ENCODE peak calls at places on chromosomes 12 and 14, in ten cellular contexts. One of them, this sample, is unnamed.

GRCh38 chr14:64119535-64119934 is 174.6 kb downstream of the ESR2 start:
- DNase-seq in astrocyte of the spinal cord: no peak
- DNase-seq in AG09309: no peak
- DNase-seq in activated T-helper 1 cell treated with anti-CD3 and anti-CD28 coated beads, Interleukin-12 subunit alpha, Interleukin-12 subunit beta, Interleukin-2, Interleukin-4 antibody, amounts not matched to agents 30 ng/mL and 10 ng/mL and 1 ng/mL, durations not matched to agents 14 hours and 24 hours and 36 hours: no peak
- DNase-seq in NCI-H524: no peak
- DNase-seq in cardiac fibroblast: no peak
- DNase-seq in H54: no peak
- DNase-seq in nucleus accumbens: no peak
- DNase-seq in omental fat pad: no peak
- DNase-seq in NCI-H345: no peak
- DNase-seq in this sample: no peak

GRCh38 chr14:86766469-86766868 is 1226.5 kb downstream of the GALC start:
- DNase-seq in astrocyte of the spinal cord: no peak
- DNase-seq in AG09309: no peak
- DNase-seq in activated T-helper 1 cell treated with anti-CD3 and anti-CD28 coated beads, Interleukin-12 subunit alpha, Interleukin-12 subunit beta, Interleukin-2, Interleukin-4 antibody, amounts not matched to agents 30 ng/mL and 10 ng/mL and 1 ng/mL, durations not matched to agents 14 hours and 24 hours and 36 hours: no peak
- DNase-seq in NCI-H524: no peak
- DNase-seq in cardiac fibroblast: no peak
- DNase-seq in H54: no peak
- DNase-seq in nucleus accumbens: no peak
- DNase-seq in omental fat pad: no peak
- DNase-seq in NCI-H345: peak; percentile 29
- DNase-seq in this sample: no peak

GRCh38 chr14:97709552-97709951 is 912.4 kb downstream of the VRK1 start:
- DNase-seq in astrocyte of the spinal cord: no peak
- DNase-seq in AG09309: no peak
- DNase-seq in activated T-helper 1 cell treated with anti-CD3 and anti-CD28 coated beads, Interleukin-12 subunit alpha, Interleukin-12 subunit beta, Interleukin-2, Interleukin-4 antibody, amounts not matched to agents 30 ng/mL and 10 ng/mL and 1 ng/mL, durations not matched to agents 14 hours and 24 hours and 36 hours: no peak
- DNase-seq in NCI-H524: no peak
- DNase-seq in cardiac fibroblast: no peak
- DNase-seq in H54: no peak
- DNase-seq in nucleus accumbens: no peak
- DNase-seq in omental fat pad: no peak
- DNase-seq in NCI-H345: no peak
- DNase-seq in this sample: no peak

GRCh38 chr14:56173360-56173922 is 55.2 kb downstream of the PELI2 start:
- DNase-seq in astrocyte of the spinal cord: no peak
- DNase-seq in AG09309: no peak
- DNase-seq in activated T-helper 1 cell treated with anti-CD3 and anti-CD28 coated beads, Interleukin-12 subunit alpha, Interleukin-12 subunit beta, Interleukin-2, Interleukin-4 antibody, amounts not matched to agents 30 ng/mL and 10 ng/mL and 1 ng/mL, durations not matched to agents 14 hours and 24 hours and 36 hours: no peak
- DNase-seq in NCI-H524: peak; percentile 25
- DNase-seq in cardiac fibroblast: no peak
- DNase-seq in H54: no peak
- DNase-seq in nucleus accumbens: no peak
- DNase-seq in omental fat pad: no peak
- DNase-seq in NCI-H345: no peak
- DNase-seq in this sample: no peak

GRCh38 chr12:124698211-124698997 is 131.0 kb upstream of the NCOR2 start:
- DNase-seq in astrocyte of the spinal cord: peak; percentile 86
- DNase-seq in AG09309: no peak
- DNase-seq in activated T-helper 1 cell treated with anti-CD3 and anti-CD28 coated beads, Interleukin-12 subunit alpha, Interleukin-12 subunit beta, Interleukin-2, Interleukin-4 antibody, amounts not matched to agents 30 ng/mL and 10 ng/mL and 1 ng/mL, durations not matched to agents 14 hours and 24 hours and 36 hours: no peak
- DNase-seq in NCI-H524: peak; percentile 62
- DNase-seq in cardiac fibroblast: peak; percentile 39
- DNase-seq in H54: no peak
- DNase-seq in nucleus accumbens: peak; percentile 69
- DNase-seq in omental fat pad: no peak
- DNase-seq in NCI-H345: no peak
- DNase-seq in this sample: no peak

GRCh38 chr12:6416596-6416995 is 28.2 kb upstream of the CD27 start:
- DNase-seq in astrocyte of the spinal cord: no peak
- DNase-seq in AG09309: no peak
- DNase-seq in activated T-helper 1 cell treated with anti-CD3 and anti-CD28 coated beads, Interleukin-12 subunit alpha, Interleukin-12 subunit beta, Interleukin-2, Interleukin-4 antibody, amounts not matched to agents 30 ng/mL and 10 ng/mL and 1 ng/mL, durations not matched to agents 14 hours and 24 hours and 36 hours: no peak
- DNase-seq in NCI-H524: no peak
- DNase-seq in cardiac fibroblast: no peak
- DNase-seq in H54: no peak
- DNase-seq in nucleus accumbens: peak; percentile 9
- DNase-seq in omental fat pad: no peak
- DNase-seq in NCI-H345: no peak
- DNase-seq in this sample: no peak

GRCh38 chr14:67133595-67134441 is 55.4 kb upstream of the GARIN2 start:
- DNase-seq in astrocyte of the spinal cord: peak; percentile 32
- DNase-seq in AG09309: no peak
- DNase-seq in activated T-helper 1 cell treated with anti-CD3 and anti-CD28 coated beads, Interleukin-12 subunit alpha, Interleukin-12 subunit beta, Interleukin-2, Interleukin-4 antibody, amounts not matched to agents 30 ng/mL and 10 ng/mL and 1 ng/mL, durations not matched to agents 14 hours and 24 hours and 36 hours: no peak
- DNase-seq in NCI-H524: no peak
- DNase-seq in cardiac fibroblast: no peak
- DNase-seq in H54: no peak
- DNase-seq in nucleus accumbens: no peak
- DNase-seq in omental fat pad: no peak
- DNase-seq in NCI-H345: no peak
- DNase-seq in this sample: no peak

GRCh38 chr14:23079716-23080115 is 15.2 kb downstream of the ACIN1 start:
- DNase-seq in astrocyte of the spinal cord: no peak
- DNase-seq in AG09309: no peak
- DNase-seq in activated T-helper 1 cell treated with anti-CD3 and anti-CD28 coated beads, Interleukin-12 subunit alpha, Interleukin-12 subunit beta, Interleukin-2, Interleukin-4 antibody, amounts not matched to agents 30 ng/mL and 10 ng/mL and 1 ng/mL, durations not matched to agents 14 hours and 24 hours and 36 hours: no peak
- DNase-seq in NCI-H524: no peak
- DNase-seq in cardiac fibroblast: peak; percentile 40
- DNase-seq in H54: no peak
- DNase-seq in nucleus accumbens: no peak
- DNase-seq in omental fat pad: no peak
- DNase-seq in NCI-H345: no peak
- DNase-seq in this sample: no peak

GRCh38 chr14:61503167-61503801 is 181.9 kb downstream of the PRKCH start:
- DNase-seq in astrocyte of the spinal cord: peak; percentile 53
- DNase-seq in AG09309: no peak
- DNase-seq in activated T-helper 1 cell treated with anti-CD3 and anti-CD28 coated beads, Interleukin-12 subunit alpha, Interleukin-12 subunit beta, Interleukin-2, Interleukin-4 antibody, amounts not matched to agents 30 ng/mL and 10 ng/mL and 1 ng/mL, durations not matched to agents 14 hours and 24 hours and 36 hours: peak; percentile 51
- DNase-seq in NCI-H524: no peak
- DNase-seq in cardiac fibroblast: no peak
- DNase-seq in H54: no peak
- DNase-seq in nucleus accumbens: no peak
- DNase-seq in omental fat pad: no peak
- DNase-seq in NCI-H345: no peak
- DNase-seq in this sample: no peak

GRCh38 chr12:50019524-50019923 is 5.8 kb downstream of the RACGAP1 start:
- DNase-seq in astrocyte of the spinal cord: no peak
- DNase-seq in AG09309: no peak
- DNase-seq in activated T-helper 1 cell treated with anti-CD3 and anti-CD28 coated beads, Interleukin-12 subunit alpha, Interleukin-12 subunit beta, Interleukin-2, Interleukin-4 antibody, amounts not matched to agents 30 ng/mL and 10 ng/mL and 1 ng/mL, durations not matched to agents 14 hours and 24 hours and 36 hours: no peak
- DNase-seq in NCI-H524: no peak
- DNase-seq in cardiac fibroblast: no peak
- DNase-seq in H54: no peak
- DNase-seq in nucleus accumbens: no peak
- DNase-seq in omental fat pad: no peak
- DNase-seq in NCI-H345: no peak
- DNase-seq in this sample: no peak

GRCh38 chr12:108832208-108832607 is 25.2 kb downstream of the SSH1 start:
- DNase-seq in astrocyte of the spinal cord: peak; percentile 40
- DNase-seq in AG09309: no peak
- DNase-seq in activated T-helper 1 cell treated with anti-CD3 and anti-CD28 coated beads, Interleukin-12 subunit alpha, Interleukin-12 subunit beta, Interleukin-2, Interleukin-4 antibody, amounts not matched to agents 30 ng/mL and 10 ng/mL and 1 ng/mL, durations not matched to agents 14 hours and 24 hours and 36 hours: no peak
- DNase-seq in NCI-H524: no peak
- DNase-seq in cardiac fibroblast: no peak
- DNase-seq in H54: no peak
- DNase-seq in nucleus accumbens: no peak
- DNase-seq in omental fat pad: no peak
- DNase-seq in NCI-H345: no peak
- DNase-seq in this sample: no peak

GRCh38 chr14:85625925-85626585 is 96.1 kb downstream of the FLRT2 start:
- DNase-seq in astrocyte of the spinal cord: no peak
- DNase-seq in AG09309: no peak
- DNase-seq in activated T-helper 1 cell treated with anti-CD3 and anti-CD28 coated beads, Interleukin-12 subunit alpha, Interleukin-12 subunit beta, Interleukin-2, Interleukin-4 antibody, amounts not matched to agents 30 ng/mL and 10 ng/mL and 1 ng/mL, durations not matched to agents 14 hours and 24 hours and 36 hours: no peak
- DNase-seq in NCI-H524: no peak
- DNase-seq in cardiac fibroblast: peak; percentile 6
- DNase-seq in H54: no peak
- DNase-seq in nucleus accumbens: no peak
- DNase-seq in omental fat pad: no peak
- DNase-seq in NCI-H345: no peak
- DNase-seq in this sample: no peak

GRCh38 chr12:47021298-47021697 is 58.1 kb upstream of the PCED1B start:
- DNase-seq in astrocyte of the spinal cord: peak; percentile 88
- DNase-seq in AG09309: peak; percentile 78
- DNase-seq in activated T-helper 1 cell treated with anti-CD3 and anti-CD28 coated beads, Interleukin-12 subunit alpha, Interleukin-12 subunit beta, Interleukin-2, Interleukin-4 antibody, amounts not matched to agents 30 ng/mL and 10 ng/mL and 1 ng/mL, durations not matched to agents 14 hours and 24 hours and 36 hours: no peak
- DNase-seq in NCI-H524: peak; percentile 68
- DNase-seq in cardiac fibroblast: peak; percentile 95
- DNase-seq in H54: peak; percentile 26
- DNase-seq in nucleus accumbens: peak; percentile 14
- DNase-seq in omental fat pad: no peak
- DNase-seq in NCI-H345: peak; percentile 8
- DNase-seq in this sample: peak; percentile 73

GRCh38 chr12:48765753-48766162 is 23.1 kb downstream of the ADCY6 start:
- DNase-seq in astrocyte of the spinal cord: no peak
- DNase-seq in AG09309: no peak
- DNase-seq in activated T-helper 1 cell treated with anti-CD3 and anti-CD28 coated beads, Interleukin-12 subunit alpha, Interleukin-12 subunit beta, Interleukin-2, Interleukin-4 antibody, amounts not matched to agents 30 ng/mL and 10 ng/mL and 1 ng/mL, durations not matched to agents 14 hours and 24 hours and 36 hours: peak; percentile 10
- DNase-seq in NCI-H524: no peak
- DNase-seq in cardiac fibroblast: peak; percentile 29
- DNase-seq in H54: no peak
- DNase-seq in nucleus accumbens: no peak
- DNase-seq in omental fat pad: no peak
- DNase-seq in NCI-H345: no peak
- DNase-seq in this sample: no peak

GRCh38 chr14:64760146-64760755 is 56.0 kb downstream of the PLEKHG3 start:
- DNase-seq in astrocyte of the spinal cord: peak; percentile 41
- DNase-seq in AG09309: no peak
- DNase-seq in activated T-helper 1 cell treated with anti-CD3 and anti-CD28 coated beads, Interleukin-12 subunit alpha, Interleukin-12 subunit beta, Interleukin-2, Interleukin-4 antibody, amounts not matched to agents 30 ng/mL and 10 ng/mL and 1 ng/mL, durations not matched to agents 14 hours and 24 hours and 36 hours: peak; percentile 44
- DNase-seq in NCI-H524: peak; percentile 40
- DNase-seq in cardiac fibroblast: peak; percentile 61
- DNase-seq in H54: peak; percentile 63
- DNase-seq in nucleus accumbens: no peak
- DNase-seq in omental fat pad: no peak
- DNase-seq in NCI-H345: peak; percentile 41
- DNase-seq in this sample: no peak

GRCh38 chr14:93008381-93008780 is 85.4 kb downstream of the CHGA start:
- DNase-seq in astrocyte of the spinal cord: peak; percentile 29
- DNase-seq in AG09309: no peak
- DNase-seq in activated T-helper 1 cell treated with anti-CD3 and anti-CD28 coated beads, Interleukin-12 subunit alpha, Interleukin-12 subunit beta, Interleukin-2, Interleukin-4 antibody, amounts not matched to agents 30 ng/mL and 10 ng/mL and 1 ng/mL, durations not matched to agents 14 hours and 24 hours and 36 hours: no peak
- DNase-seq in NCI-H524: no peak
- DNase-seq in cardiac fibroblast: peak; percentile 31
- DNase-seq in H54: peak; percentile 64
- DNase-seq in nucleus accumbens: peak; percentile 30
- DNase-seq in omental fat pad: no peak
- DNase-seq in NCI-H345: no peak
- DNase-seq in this sample: no peak

GRCh38 chr14:45705954-45706353 is 453.0 kb upstream of the MIS18BP1 start:
- DNase-seq in astrocyte of the spinal cord: no peak
- DNase-seq in AG09309: no peak
- DNase-seq in activated T-helper 1 cell treated with anti-CD3 and anti-CD28 coated beads, Interleukin-12 subunit alpha, Interleukin-12 subunit beta, Interleukin-2, Interleukin-4 antibody, amounts not matched to agents 30 ng/mL and 10 ng/mL and 1 ng/mL, durations not matched to agents 14 hours and 24 hours and 36 hours: no peak
- DNase-seq in NCI-H524: no peak
- DNase-seq in cardiac fibroblast: no peak
- DNase-seq in H54: no peak
- DNase-seq in nucleus accumbens: no peak
- DNase-seq in omental fat pad: no peak
- DNase-seq in NCI-H345: no peak
- DNase-seq in this sample: no peak

GRCh38 chr14:34365309-34365915 is 96.6 kb downstream of the SPTSSA start:
- DNase-seq in astrocyte of the spinal cord: peak; percentile 54
- DNase-seq in AG09309: no peak
- DNase-seq in activated T-helper 1 cell treated with anti-CD3 and anti-CD28 coated beads, Interleukin-12 subunit alpha, Interleukin-12 subunit beta, Interleukin-2, Interleukin-4 antibody, amounts not matched to agents 30 ng/mL and 10 ng/mL and 1 ng/mL, durations not matched to agents 14 hours and 24 hours and 36 hours: no peak
- DNase-seq in NCI-H524: no peak
- DNase-seq in cardiac fibroblast: peak; percentile 35
- DNase-seq in H54: no peak
- DNase-seq in nucleus accumbens: no peak
- DNase-seq in omental fat pad: no peak
- DNase-seq in NCI-H345: no peak
- DNase-seq in this sample: no peak

GRCh38 chr14:94337274-94337673 is 14.1 kb upstream of the SERPINA6 start:
- DNase-seq in astrocyte of the spinal cord: peak; percentile 48
- DNase-seq in AG09309: no peak
- DNase-seq in activated T-helper 1 cell treated with anti-CD3 and anti-CD28 coated beads, Interleukin-12 subunit alpha, Interleukin-12 subunit beta, Interleukin-2, Interleukin-4 antibody, amounts not matched to agents 30 ng/mL and 10 ng/mL and 1 ng/mL, durations not matched to agents 14 hours and 24 hours and 36 hours: no peak
- DNase-seq in NCI-H524: no peak
- DNase-seq in cardiac fibroblast: peak; percentile 51
- DNase-seq in H54: no peak
- DNase-seq in nucleus accumbens: no peak
- DNase-seq in omental fat pad: no peak
- DNase-seq in NCI-H345: no peak
- DNase-seq in this sample: no peak

GRCh38 chr12:78470354-78471195 is 394.0 kb upstream of the SYT1 start:
- DNase-seq in astrocyte of the spinal cord: peak; percentile 66
- DNase-seq in AG09309: peak; percentile 20
- DNase-seq in activated T-helper 1 cell treated with anti-CD3 and anti-CD28 coated beads, Interleukin-12 subunit alpha, Interleukin-12 subunit beta, Interleukin-2, Interleukin-4 antibody, amounts not matched to agents 30 ng/mL and 10 ng/mL and 1 ng/mL, durations not matched to agents 14 hours and 24 hours and 36 hours: no peak
- DNase-seq in NCI-H524: peak; percentile 93
- DNase-seq in cardiac fibroblast: peak; percentile 68
- DNase-seq in H54: peak; percentile 10
- DNase-seq in nucleus accumbens: peak; percentile 23
- DNase-seq in omental fat pad: no peak
- DNase-seq in NCI-H345: peak; percentile 38
- DNase-seq in this sample: no peak

GRCh38 chr14:94548131-94548998 is 12.9 kb upstream of the SERPINA4 start:
- DNase-seq in astrocyte of the spinal cord: no peak
- DNase-seq in AG09309: no peak
- DNase-seq in activated T-helper 1 cell treated with anti-CD3 and anti-CD28 coated beads, Interleukin-12 subunit alpha, Interleukin-12 subunit beta, Interleukin-2, Interleukin-4 antibody, amounts not matched to agents 30 ng/mL and 10 ng/mL and 1 ng/mL, durations not matched to agents 14 hours and 24 hours and 36 hours: no peak
- DNase-seq in NCI-H524: no peak
- DNase-seq in cardiac fibroblast: no peak
- DNase-seq in H54: no peak
- DNase-seq in nucleus accumbens: no peak
- DNase-seq in omental fat pad: no peak
- DNase-seq in NCI-H345: no peak
- DNase-seq in this sample: no peak

GRCh38 chr14:103718572-103718971 is 3.0 kb downstream of the ZFYVE21 start:
- DNase-seq in astrocyte of the spinal cord: peak; percentile 65
- DNase-seq in AG09309: no peak
- DNase-seq in activated T-helper 1 cell treated with anti-CD3 and anti-CD28 coated beads, Interleukin-12 subunit alpha, Interleukin-12 subunit beta, Interleukin-2, Interleukin-4 antibody, amounts not matched to agents 30 ng/mL and 10 ng/mL and 1 ng/mL, durations not matched to agents 14 hours and 24 hours and 36 hours: no peak
- DNase-seq in NCI-H524: no peak
- DNase-seq in cardiac fibroblast: no peak
- DNase-seq in H54: no peak
- DNase-seq in nucleus accumbens: no peak
- DNase-seq in omental fat pad: no peak
- DNase-seq in NCI-H345: no peak
- DNase-seq in this sample: no peak

GRCh38 chr14:67622675-67623074 is 3.0 kb downstream of the ARG2 start:
- DNase-seq in astrocyte of the spinal cord: peak; percentile 90
- DNase-seq in AG09309: peak; percentile 50
- DNase-seq in activated T-helper 1 cell treated with anti-CD3 and anti-CD28 coated beads, Interleukin-12 subunit alpha, Interleukin-12 subunit beta, Interleukin-2, Interleukin-4 antibody, amounts not matched to agents 30 ng/mL and 10 ng/mL and 1 ng/mL, durations not matched to agents 14 hours and 24 hours and 36 hours: no peak
- DNase-seq in NCI-H524: no peak
- DNase-seq in cardiac fibroblast: peak; percentile 90
- DNase-seq in H54: no peak
- DNase-seq in nucleus accumbens: peak; percentile 35
- DNase-seq in omental fat pad: no peak
- DNase-seq in NCI-H345: no peak
- DNase-seq in this sample: peak; percentile 36

GRCh38 chr12:599756-600155 is 63.5 kb downstream of the NINJ2 start:
- DNase-seq in astrocyte of the spinal cord: no peak
- DNase-seq in AG09309: no peak
- DNase-seq in activated T-helper 1 cell treated with anti-CD3 and anti-CD28 coated beads, Interleukin-12 subunit alpha, Interleukin-12 subunit beta, Interleukin-2, Interleukin-4 antibody, amounts not matched to agents 30 ng/mL and 10 ng/mL and 1 ng/mL, durations not matched to agents 14 hours and 24 hours and 36 hours: no peak
- DNase-seq in NCI-H524: no peak
- DNase-seq in cardiac fibroblast: no peak
- DNase-seq in H54: no peak
- DNase-seq in nucleus accumbens: no peak
- DNase-seq in omental fat pad: no peak
- DNase-seq in NCI-H345: no peak
- DNase-seq in this sample: no peak

GRCh38 chr14:85607571-85608219 is 77.8 kb downstream of the FLRT2 start:
- DNase-seq in astrocyte of the spinal cord: peak; percentile 71
- DNase-seq in AG09309: peak; percentile 90
- DNase-seq in activated T-helper 1 cell treated with anti-CD3 and anti-CD28 coated beads, Interleukin-12 subunit alpha, Interleukin-12 subunit beta, Interleukin-2, Interleukin-4 antibody, amounts not matched to agents 30 ng/mL and 10 ng/mL and 1 ng/mL, durations not matched to agents 14 hours and 24 hours and 36 hours: no peak
- DNase-seq in NCI-H524: no peak
- DNase-seq in cardiac fibroblast: peak; percentile 85
- DNase-seq in H54: no peak
- DNase-seq in nucleus accumbens: no peak
- DNase-seq in omental fat pad: no peak
- DNase-seq in NCI-H345: no peak
- DNase-seq in this sample: no peak

GRCh38 chr12:61037792-61038191 is 1222.4 kb upstream of the USP15 start:
- DNase-seq in astrocyte of the spinal cord: no peak
- DNase-seq in AG09309: no peak
- DNase-seq in activated T-helper 1 cell treated with anti-CD3 and anti-CD28 coated beads, Interleukin-12 subunit alpha, Interleukin-12 subunit beta, Interleukin-2, Interleukin-4 antibody, amounts not matched to agents 30 ng/mL and 10 ng/mL and 1 ng/mL, durations not matched to agents 14 hours and 24 hours and 36 hours: no peak
- DNase-seq in NCI-H524: no peak
- DNase-seq in cardiac fibroblast: no peak
- DNase-seq in H54: no peak
- DNase-seq in nucleus accumbens: no peak
- DNase-seq in omental fat pad: no peak
- DNase-seq in NCI-H345: no peak
- DNase-seq in this sample: no peak

GRCh38 chr14:69592923-69593677 is 18.3 kb upstream of the SUSD6 start:
- DNase-seq in astrocyte of the spinal cord: peak; percentile 65
- DNase-seq in AG09309: peak; percentile 42
- DNase-seq in activated T-helper 1 cell treated with anti-CD3 and anti-CD28 coated beads, Interleukin-12 subunit alpha, Interleukin-12 subunit beta, Interleukin-2, Interleukin-4 antibody, amounts not matched to agents 30 ng/mL and 10 ng/mL and 1 ng/mL, durations not matched to agents 14 hours and 24 hours and 36 hours: no peak
- DNase-seq in NCI-H524: peak; percentile 100
- DNase-seq in cardiac fibroblast: peak; percentile 79
- DNase-seq in H54: no peak
- DNase-seq in nucleus accumbens: peak; percentile 6
- DNase-seq in omental fat pad: no peak
- DNase-seq in NCI-H345: no peak
- DNase-seq in this sample: no peak

GRCh38 chr12:107990325-107990724 is 138.8 kb upstream of the WSCD2 start:
- DNase-seq in astrocyte of the spinal cord: no peak
- DNase-seq in AG09309: no peak
- DNase-seq in activated T-helper 1 cell treated with anti-CD3 and anti-CD28 coated beads, Interleukin-12 subunit alpha, Interleukin-12 subunit beta, Interleukin-2, Interleukin-4 antibody, amounts not matched to agents 30 ng/mL and 10 ng/mL and 1 ng/mL, durations not matched to agents 14 hours and 24 hours and 36 hours: no peak
- DNase-seq in NCI-H524: peak; percentile 75
- DNase-seq in cardiac fibroblast: peak; percentile 7
- DNase-seq in H54: no peak
- DNase-seq in nucleus accumbens: peak; percentile 7
- DNase-seq in omental fat pad: no peak
- DNase-seq in NCI-H345: peak; percentile 24
- DNase-seq in this sample: peak; percentile 34

This sample was measured in NCI-H2029 treated with DMSO at 0.1 percent for 48 hours.